ENCODE peak calls at places on chromosomes 16 and 17, in seven cellular contexts. E is CD8-positive, alpha-beta memory T cell; P is CD4-positive, CD25-positive, alpha-beta regulatory T cell; B is neuronal stem cell; J is A673; R is heart right ventricle; F is upper lobe of right lung. U is an unnamed sample. For H3K4me1, the result is how much of the 10 kb centered on the place peaks cover.

GRCh38 chr17:58232707-58233156 is 5.7 kb upstream of the LPO start:
- DNase-seq in E (no peak), P (no peak), B (no peak), J (peak), R (no peak), F (peak), U (no peak)

GRCh38 chr17:29140631-29141483 is 39.3 kb downstream of the MYO18A start:
- DNase-seq in E (peak), P (peak), B (no peak), J (peak), R (peak), F (no peak), U (no peak)

GRCh38 chr17:76268015-76268749 is 3.0 kb downstream of the UBALD2 start:
- DNase-seq in E (peak), P (peak), B (no peak), J (peak), R (peak), F (peak), U (no peak)

GRCh38 chr17:27085517-27085916 is 208.4 kb upstream of the WSB1 start:
- DNase-seq in E (no peak), P (no peak), B (no peak), J (no peak), R (no peak), F (no peak), U (no peak)

GRCh38 chr16:22214893-22215292 is 8.8 kb downstream of the EEF2K start:
- DNase-seq in E (no peak), P (no peak), B (no peak), J (no peak), R (no peak), F (no peak), U (no peak)

GRCh38 chr17:14843086-14843795 is 421.9 kb downstream of the PMP22 start:
- DNase-seq in E (no peak), P (no peak), B (no peak), J (no peak), R (no peak), F (no peak), U (no peak)

GRCh38 chr16:11045846-11046245 is 101.5 kb downstream of the CLEC16A start:
- DNase-seq in E (no peak), P (no peak), B (no peak), J (no peak), R (no peak), F (no peak), U (no peak)

GRCh38 chr17:2545393-2545792 is 33.7 kb upstream of the METTL16 start:
- DNase-seq in E (no peak), P (no peak), B (no peak), J (no peak), R (peak), F (peak), U (no peak)

GRCh38 chr17:49024523-49024922 is 27.3 kb downstream of the IGF2BP1 start:
- DNase-seq in E (no peak), P (no peak), B (no peak), J (no peak), R (no peak), F (no peak), U (no peak)

GRCh38 chr17:40453881-40454630 is 10.8 kb downstream of the IGFBP4 start:
- DNase-seq in E (no peak), P (no peak), B (no peak), J (no peak), R (no peak), F (no peak), U (no peak)

GRCh38 chr17:77101521-77102410 is 39.0 kb upstream of the SEC14L1 start:
- DNase-seq in E (no peak), P (no peak), B (no peak), J (no peak), R (no peak), F (no peak), U (no peak)

GRCh38 chr17:78263063-78263735 is 31.8 kb downstream of the TMEM235 start:
- DNase-seq in E (no peak), P (peak), B (no peak), J (no peak), R (peak), F (peak), U (no peak)

GRCh38 chr16:84907575-84907974 is 87.8 kb downstream of the CRISPLD2 start:
- DNase-seq in E (no peak), P (no peak), B (no peak), J (no peak), R (no peak), F (no peak), U (no peak)

GRCh38 chr16:64469906-64470702 is 651.8 kb downstream of the CDH11 start:
- DNase-seq in E (no peak), P (no peak), B (no peak), J (no peak), R (no peak), F (no peak), U (no peak)

GRCh38 chr17:45092932-45093430 is 31.9 kb downstream of the NMT1 start:
- DNase-seq in E (no peak), P (no peak), B (no peak), J (peak), R (peak), F (peak), U (no peak)

GRCh38 chr16:82735696-82736095 is 108.9 kb downstream of the CDH13 start:
- DNase-seq in E (no peak), P (no peak), B (no peak), J (no peak), R (peak), F (no peak), U (no peak)

GRCh38 chr17:40451420-40451819 is 8.2 kb downstream of the IGFBP4 start:
- DNase-seq in E (no peak), P (no peak), B (no peak), J (no peak), R (peak), F (no peak), U (no peak)

GRCh38 chr16:78675312-78675711 is 575.9 kb downstream of the WWOX start:
- DNase-seq in E (no peak), P (no peak), B (no peak), J (no peak), R (no peak), F (no peak), U (no peak)

GRCh38 chr17:47882247-47882646 is 13.8 kb upstream of the SP2 start:
- DNase-seq in E (no peak), P (no peak), B (no peak), J (no peak), R (no peak), F (no peak), U (no peak)

GRCh38 chr17:74513987-74514631 is 17.2 kb downstream of the CD300LB start:
- DNase-seq in E (peak), P (peak), B (peak), J (peak), R (no peak), F (no peak), U (peak)

GRCh38 chr17:72826602-72827001 is 265.9 kb downstream of the SLC39A11 start:
- DNase-seq in E (no peak), P (no peak), B (no peak), J (no peak), R (no peak), F (no peak), U (no peak)

GRCh38 chr17:51006601-51007000 is 114.1 kb downstream of the SPAG9 start:
- DNase-seq in E (no peak), P (no peak), B (peak), J (peak), R (no peak), F (no peak), U (no peak)

GRCh38 chr16:74999683-75000480 is 1.1 kb downstream of the ZNRF1 start:
- DNase-seq in E (peak), P (peak), B (no peak), J (peak), R (peak), F (peak), U (peak)

GRCh38 chr16:66503030-66503429 is 46.9 kb downstream of the TK2 start:
- DNase-seq in E (no peak), P (no peak), B (no peak), J (no peak), R (no peak), F (no peak), U (no peak)

GRCh38 chr17:50618941-50619340 is 15.7 kb upstream of the ABCC3 start:
- DNase-seq in E (no peak), P (no peak), B (no peak), J (no peak), R (no peak), F (no peak), U (no peak)

GRCh38 chr17:42312285-42313130 is 24.2 kb downstream of the STAT5A start:
- DNase-seq in E (peak), P (peak), B (peak), J (peak), R (peak), F (peak), U (peak)

GRCh38 chr17:42313389-42313772 is 25.1 kb downstream of the STAT5A start:
- DNase-seq in E (no peak), P (no peak), B (no peak), J (no peak), R (no peak), F (no peak), U (no peak)

GRCh38 chr17:42310281-42311156 is 22.2 kb downstream of the STAT5A start:
- DNase-seq in E (no peak), P (no peak), B (no peak), J (no peak), R (no peak), F (no peak), U (no peak)

GRCh38 chr17:42312035-42312284 is 23.7 kb downstream of the STAT5A start:
- DNase-seq in E (no peak), P (no peak), B (no peak), J (no peak), R (no peak), F (no peak), U (no peak)

GRCh38 chr17:42311240-42312034 is 23.1 kb downstream of the STAT5A start:
- DNase-seq in E (no peak), P (no peak), B (no peak), J (no peak), R (peak), F (peak), U (no peak)
- H3K4me1 ChIP-seq in E (half or more), P (under half), B (under half), J (under half), R (half or more), F (under half), U (under half)

DNA sequence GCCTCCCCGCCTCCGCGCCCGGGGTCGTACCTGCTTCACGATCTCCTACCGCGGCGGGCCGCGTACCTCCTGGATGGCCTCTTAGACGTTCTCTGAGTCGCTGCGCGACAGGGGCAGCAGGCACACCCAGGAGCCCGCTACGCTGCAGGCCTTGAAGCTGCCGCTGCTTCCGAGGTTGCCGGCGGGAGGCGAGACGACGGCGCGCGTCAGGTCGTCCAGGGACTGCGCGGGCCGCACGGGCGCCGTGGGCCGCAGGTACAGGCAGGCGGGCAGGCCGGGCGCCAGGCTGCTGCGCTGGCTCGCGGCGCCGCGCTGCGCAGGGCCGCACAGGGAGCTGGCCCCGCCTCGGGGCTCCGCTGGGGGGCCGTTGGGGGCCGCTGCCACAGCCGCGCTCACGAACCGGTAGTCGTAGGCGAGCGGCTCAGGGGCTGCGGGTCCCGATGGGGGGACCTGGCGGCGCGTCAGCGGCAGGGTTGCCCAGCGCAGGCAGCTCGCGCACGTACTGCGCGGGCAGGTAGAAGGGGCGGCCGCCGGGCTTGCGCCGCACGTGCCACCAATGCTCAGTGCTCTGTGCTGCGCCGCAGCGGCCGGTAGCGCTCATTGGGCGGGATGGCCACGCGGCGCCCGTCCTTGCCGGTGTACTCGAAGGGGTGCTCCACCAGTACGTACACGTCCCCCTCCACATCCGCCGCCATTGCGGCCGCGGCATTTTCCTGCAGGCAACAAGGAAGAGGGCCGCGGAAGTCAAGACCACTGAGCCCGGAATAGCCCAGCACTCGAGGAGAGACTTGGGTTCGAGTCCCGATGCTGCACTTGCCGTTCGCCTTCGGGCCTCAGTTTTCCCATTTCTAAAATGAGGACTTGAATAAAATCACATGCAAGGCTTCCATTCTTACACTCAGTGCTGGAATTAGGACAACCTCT is 116.5 kb upstream of the SMURF2 start:
- DNase-seq in E (no peak), P (peak), B (no peak), J (peak), R (no peak), F (peak), U (no peak)
- H3K4me1 ChIP-seq in E (under half), P (under half), B (under half), J (under half), R (half or more), F (half or more), U (under half)

GRCh38 chr16:9112844-9113186 is 21.4 kb downstream of the HAPSTR1 start:
- DNase-seq in E (no peak), P (no peak), B (no peak), J (no peak), R (no peak), F (no peak), U (no peak)

GRCh38 chr16:9113707-9114106 is 22.3 kb downstream of the HAPSTR1 start:
- DNase-seq in E (no peak), P (no peak), B (no peak), J (no peak), R (no peak), F (no peak), U (no peak)

GRCh38 chr16:9114112-9114511 is 22.7 kb downstream of the HAPSTR1 start:
- DNase-seq in E (no peak), P (no peak), B (no peak), J (no peak), R (no peak), F (no peak), U (no peak)

GRCh38 chr16:9114842-9115241 is 23.4 kb downstream of the HAPSTR1 start:
- DNase-seq in E (no peak), P (no peak), B (no peak), J (no peak), R (no peak), F (no peak), U (no peak)

DNA sequence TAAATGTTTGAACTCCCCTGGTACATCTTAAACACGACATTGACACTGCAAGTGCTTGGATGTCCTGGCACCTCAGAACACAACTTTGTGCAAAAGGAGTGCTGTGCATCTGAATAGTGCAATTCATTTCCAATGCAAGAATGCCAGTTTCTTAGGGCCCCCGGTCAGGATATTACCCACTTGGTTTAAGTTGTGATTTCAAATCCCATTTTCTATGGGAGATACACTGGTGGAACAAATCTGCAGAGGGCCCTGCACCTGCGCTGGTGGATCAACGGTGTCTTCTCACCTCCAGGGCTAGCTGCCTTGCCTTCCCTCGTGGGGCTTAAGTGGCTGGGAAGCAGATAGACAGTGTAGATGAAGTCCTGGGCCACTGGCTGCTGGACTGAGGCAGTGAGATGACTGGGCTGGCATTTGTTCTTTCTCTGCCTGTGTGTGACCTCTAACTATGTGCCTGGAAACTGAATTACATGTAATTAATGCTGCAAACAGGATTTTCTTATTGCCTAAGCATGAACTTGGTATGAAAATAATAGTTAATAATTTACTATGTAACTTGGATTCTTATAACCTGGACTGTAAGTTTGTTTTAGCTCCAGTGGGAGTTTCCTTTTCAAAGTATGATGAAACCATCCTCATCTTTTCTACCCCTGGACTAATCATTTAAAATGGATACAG is 20.9 kb downstream of the HAPSTR1 start:
- DNase-seq in E (no peak), P (no peak), B (no peak), J (no peak), R (no peak), F (no peak), U (no peak)
- H3K4me1 ChIP-seq in E (half or more), P (half or more), B (under half), J (under half), R (half or more), F (half or more), U (under half)

DNA sequence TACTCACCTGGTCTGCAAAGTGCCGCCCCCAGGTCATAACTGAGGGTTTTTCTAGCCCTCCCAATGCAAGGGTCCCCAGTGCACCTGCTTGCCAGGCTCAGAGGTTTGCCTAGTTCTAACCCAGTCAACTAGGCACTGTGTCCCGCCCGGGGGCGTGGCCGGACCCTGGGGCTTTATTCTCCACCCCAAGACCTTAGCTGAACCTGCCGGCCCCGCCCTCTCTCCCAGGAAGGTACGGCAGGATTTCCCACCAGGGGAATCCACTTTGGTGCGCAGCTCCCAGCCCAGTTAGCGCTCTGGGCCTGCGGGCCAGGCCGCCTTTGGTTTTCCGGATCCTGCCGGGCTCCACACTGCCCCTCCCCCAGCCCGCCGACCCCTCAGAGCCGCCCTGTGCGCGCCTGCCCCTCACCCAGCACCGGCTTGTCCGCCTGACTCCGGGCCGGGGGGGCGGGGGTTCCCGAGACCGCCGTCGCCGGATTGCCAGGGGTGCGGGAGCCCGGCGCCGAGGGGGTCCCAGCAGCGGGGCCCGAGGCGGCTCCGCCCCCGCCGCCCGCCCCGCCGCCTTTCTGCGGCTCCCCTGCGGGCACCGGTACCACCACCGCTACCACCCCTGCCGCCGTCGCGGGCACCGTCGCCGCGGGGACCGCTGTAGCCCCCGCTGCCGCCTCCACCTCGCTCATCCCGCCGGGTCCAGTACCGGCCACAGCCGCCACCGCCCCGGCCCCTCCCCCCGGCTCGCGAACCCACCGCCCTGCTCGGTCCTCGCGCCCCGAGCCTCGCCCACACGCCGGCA is 422 bp downstream of the YBX2 start:
- DNase-seq in E (peak), P (no peak), B (no peak), J (no peak), R (no peak), F (peak), U (peak)
- H3K4me1 ChIP-seq in E (under half), P (under half), B (under half), J (under half), R (half or more), F (under half), U (under half)

GRCh38 chr16:30954993-30955392 is 2.6 kb upstream of the SETD1A start:
- DNase-seq in E (no peak), P (no peak), B (no peak), J (no peak), R (no peak), F (no peak), U (no peak)

GRCh38 chr16:30951193-30951592 is 2.3 kb downstream of the ORAI3 start:
- DNase-seq in E (no peak), P (no peak), B (no peak), J (no peak), R (no peak), F (no peak), U (no peak)

GRCh38 chr16:30953511-30954124 is 3.9 kb upstream of the SETD1A start:
- DNase-seq in E (peak), P (peak), B (peak), J (peak), R (peak), F (peak), U (peak)

GRCh38 chr16:30951785-30952184 is 2.9 kb downstream of the ORAI3 start:
- DNase-seq in E (no peak), P (no peak), B (no peak), J (no peak), R (peak), F (no peak), U (no peak)

DNA sequence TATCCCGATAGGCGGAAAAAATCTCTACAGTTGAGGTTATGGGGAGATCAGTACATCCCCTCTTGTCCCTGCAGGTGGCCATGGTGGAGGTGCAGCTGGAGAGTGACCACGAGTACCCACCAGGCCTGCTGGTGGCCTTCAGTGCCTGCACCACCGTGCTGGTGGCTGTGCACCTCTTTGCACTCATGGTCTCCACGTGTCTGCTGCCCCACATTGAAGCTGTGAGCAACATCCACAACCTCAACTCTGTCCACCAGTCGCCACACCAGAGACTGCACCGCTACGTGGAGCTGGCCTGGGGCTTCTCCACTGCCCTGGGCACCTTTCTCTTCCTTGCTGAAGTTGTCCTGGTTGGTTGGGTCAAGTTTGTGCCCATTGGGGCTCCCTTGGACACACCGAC is 4.2 kb downstream of the ORAI3 start:
- DNase-seq in E (no peak), P (no peak), B (no peak), J (no peak), R (no peak), F (no peak), U (no peak)
- H3K4me1 ChIP-seq in E (under half), P (under half), B (under half), J (under half), R (half or more), F (under half), U (under half)

DNA sequence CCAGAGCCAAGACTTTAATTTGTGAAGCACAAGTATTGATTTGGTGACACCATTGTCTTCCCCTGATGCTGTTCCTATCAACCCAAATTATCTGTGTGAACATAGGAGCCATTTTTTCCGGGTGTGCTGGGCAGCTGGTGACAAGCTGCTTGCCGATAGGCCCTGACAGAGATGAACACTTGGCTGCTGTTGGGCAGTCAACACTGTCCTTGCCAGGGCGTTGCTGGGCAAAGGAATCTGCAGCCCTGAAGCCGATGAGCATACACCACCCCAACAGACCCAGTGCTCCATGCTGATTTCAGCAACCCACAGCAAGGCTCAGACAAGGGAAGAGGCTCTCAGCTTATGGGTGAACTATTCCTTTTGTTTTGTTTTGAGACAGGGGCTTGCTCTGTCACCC is 105.4 kb downstream of the YPEL2 start:
- DNase-seq in E (no peak), P (no peak), B (no peak), J (no peak), R (peak), F (no peak), U (no peak)
- H3K4me1 ChIP-seq in E (under half), P (under half), B (under half), J (under half), R (half or more), F (under half), U (under half)

GRCh38 chr17:55282379-55282702 is 17.6 kb downstream of the HLF start:
- DNase-seq in E (no peak), P (no peak), B (no peak), J (no peak), R (no peak), F (no peak), U (no peak)
- H3K4me1 ChIP-seq in E (under half), P (under half), B (under half), J (under half), R (half or more), F (half or more), U (under half)